ENCODE peak calls at places on chromosomes 4 and X, in nine cellular contexts. C, J, N, L, X, Z, D, R and Y are unnamed samples.

GRCh38 chr4:181822005-181822375 is 421.2 kb upstream of the TENM3 start:
- DNase-seq in C (peak), J (no peak), N (peak), L (no peak), X (no peak), Z (no peak), D (no peak), R (peak), Y (no peak)

GRCh38 chr4:126191536-126191935 is 876.8 kb downstream of the FAT4 start:
- DNase-seq in C (no peak), J (no peak), N (no peak), L (no peak), X (no peak), Z (no peak), D (peak), R (no peak), Y (no peak)

GRCh38 chr4:34269593-34269992 is 1974.7 kb downstream of the ARAP2 start:
- DNase-seq in C (no peak), J (no peak), N (no peak), L (no peak), X (no peak), Z (no peak), D (no peak), R (no peak), Y (no peak)

GRCh38 chr4:186798951-186799659 is 75.4 kb upstream of the FAT1 start:
- DNase-seq in C (no peak), J (no peak), N (no peak), L (no peak), X (no peak), Z (no peak), D (no peak), R (no peak), Y (no peak)

GRCh38 chr4:6562931-6563901 is 11.8 kb upstream of the MAN2B2 start:
- DNase-seq in C (peak), J (no peak), N (peak), L (peak), X (peak), Z (no peak), D (no peak), R (no peak), Y (peak)

GRCh38 chr4:54971474-54971950 is 153.9 kb downstream of the KDR start:
- DNase-seq in C (peak), J (peak), N (peak), L (peak), X (no peak), Z (no peak), D (peak), R (no peak), Y (peak)

GRCh38 chr4:102519925-102520324 is 18.8 kb downstream of the NFKB1 start:
- DNase-seq in C (no peak), J (no peak), N (no peak), L (no peak), X (no peak), Z (no peak), D (no peak), R (no peak), Y (no peak)

GRCh38 chr4:98314791-98315565 is 53.8 kb downstream of the RAP1GDS1 start:
- DNase-seq in C (no peak), J (no peak), N (no peak), L (no peak), X (peak), Z (no peak), D (no peak), R (no peak), Y (no peak)

GRCh38 chrX:14235004-14235403 is 205.3 kb upstream of the GEMIN8 start:
- DNase-seq in C (no peak), J (no peak), N (no peak), L (no peak), X (no peak), Z (no peak), D (peak), R (no peak), Y (peak)

GRCh38 chr4:70372760-70373159 is 10.2 kb upstream of the SMR3B start:
- DNase-seq in C (no peak), J (no peak), N (no peak), L (no peak), X (no peak), Z (no peak), D (no peak), R (no peak), Y (no peak)

GRCh38 chrX:30702736-30703135 is 49.5 kb downstream of the GK start:
- DNase-seq in C (peak), J (no peak), N (no peak), L (no peak), X (peak), Z (no peak), D (no peak), R (no peak), Y (no peak)

GRCh38 chr4:137200322-137200721 is 332.0 kb downstream of the PCDH18 start:
- DNase-seq in C (no peak), J (no peak), N (no peak), L (no peak), X (no peak), Z (no peak), D (no peak), R (no peak), Y (no peak)

GRCh38 chr4:113643505-113643904 is 118.0 kb downstream of the CAMK2D start:
- DNase-seq in C (no peak), J (no peak), N (no peak), L (no peak), X (no peak), Z (no peak), D (no peak), R (no peak), Y (no peak)

GRCh38 chrX:21756785-21757529 is 959 bp downstream of the SMPX start:
- DNase-seq in C (no peak), J (no peak), N (peak), L (no peak), X (no peak), Z (no peak), D (no peak), R (no peak), Y (no peak)

GRCh38 chrX:40570346-40571093 is 10.2 kb upstream of the ATP6AP2 start:
- DNase-seq in C (no peak), J (no peak), N (no peak), L (no peak), X (no peak), Z (no peak), D (no peak), R (peak), Y (no peak)

GRCh38 chr4:169485084-169485483 is 127.3 kb downstream of the NEK1 start:
- DNase-seq in C (peak), J (no peak), N (no peak), L (no peak), X (no peak), Z (no peak), D (no peak), R (no peak), Y (no peak)

GRCh38 chrX:129908636-129909035 is 2.7 kb downstream of the UTP14A start:
- DNase-seq in C (no peak), J (no peak), N (no peak), L (no peak), X (no peak), Z (no peak), D (peak), R (no peak), Y (peak)

GRCh38 chr4:113563691-113564378 is 197.7 kb downstream of the CAMK2D start:
- DNase-seq in C (no peak), J (no peak), N (no peak), L (no peak), X (peak), Z (no peak), D (no peak), R (no peak), Y (no peak)

GRCh38 chr4:55554453-55555030 is 7.8 kb upstream of the CLOCK start:
- DNase-seq in C (peak), J (peak), N (peak), L (no peak), X (peak), Z (no peak), D (no peak), R (no peak), Y (peak)

GRCh38 chrX:7399373-7399772 is 251.4 kb upstream of the PUDP start:
- DNase-seq in C (no peak), J (no peak), N (no peak), L (no peak), X (no peak), Z (no peak), D (no peak), R (no peak), Y (no peak)

GRCh38 chr4:93084599-93085305 is 743.8 kb upstream of the ATOH1 start:
- DNase-seq in C (no peak), J (no peak), N (no peak), L (no peak), X (no peak), Z (no peak), D (no peak), R (no peak), Y (no peak)

GRCh38 chr4:14386196-14386595 is 616.1 kb upstream of the CPEB2 start:
- DNase-seq in C (no peak), J (no peak), N (no peak), L (no peak), X (peak), Z (no peak), D (no peak), R (no peak), Y (no peak)

GRCh38 chr4:184803133-184803532 is 22.6 kb downstream of the ACSL1 start:
- DNase-seq in C (no peak), J (no peak), N (no peak), L (no peak), X (no peak), Z (no peak), D (no peak), R (no peak), Y (no peak)

GRCh38 chr4:184801781-184802180 is 24.0 kb downstream of the ACSL1 start:
- DNase-seq in C (peak), J (no peak), N (no peak), L (no peak), X (peak), Z (no peak), D (peak), R (peak), Y (peak)

GRCh38 chr4:184803884-184804283 is 21.9 kb downstream of the ACSL1 start:
- DNase-seq in C (no peak), J (no peak), N (no peak), L (no peak), X (no peak), Z (no peak), D (no peak), R (no peak), Y (no peak)

GRCh38 chr4:184804621-184805020 is 21.1 kb downstream of the ACSL1 start:
- DNase-seq in C (no peak), J (no peak), N (no peak), L (no peak), X (no peak), Z (no peak), D (peak), R (no peak), Y (no peak)

DNA sequence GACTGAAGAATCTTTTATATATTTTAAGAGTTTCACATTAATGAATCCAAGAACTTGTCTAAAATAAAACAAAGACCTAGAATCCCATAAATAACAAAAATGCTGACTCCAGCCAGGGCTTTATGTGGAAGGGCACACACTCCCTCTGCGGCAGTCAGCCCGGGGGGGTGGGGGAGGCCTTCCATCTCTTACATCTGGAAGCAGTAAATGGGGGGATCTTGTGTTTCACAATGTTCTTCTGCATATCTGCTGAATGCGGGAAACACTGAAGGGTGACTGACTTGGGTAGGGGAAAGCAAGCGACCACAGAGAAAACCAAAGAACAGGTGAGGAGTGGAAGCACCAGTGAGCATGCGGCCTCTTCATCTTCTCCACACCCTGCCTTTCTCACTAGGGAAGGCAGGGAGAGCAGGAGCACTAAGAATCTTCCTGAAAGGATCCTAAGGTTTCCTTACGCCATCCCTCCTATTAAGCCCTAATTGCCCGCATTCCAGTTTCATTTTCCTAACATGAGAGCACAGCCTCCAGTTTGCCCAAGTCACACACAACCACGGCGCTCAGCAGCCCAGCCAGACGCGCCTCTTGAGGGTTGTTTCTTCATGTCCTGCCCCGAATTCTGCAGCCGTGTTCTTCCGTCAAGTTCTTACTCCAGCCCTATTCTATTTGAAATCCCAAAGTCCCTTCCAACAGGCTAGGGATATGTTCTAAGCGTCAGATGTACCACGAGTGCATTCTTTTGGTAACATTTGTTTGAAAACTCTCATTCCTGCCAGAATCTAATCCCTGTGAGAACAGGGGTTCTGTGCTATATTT is 23.4 kb downstream of the ACSL1 start:
- DNase-seq in C (peak), J (no peak), N (no peak), L (no peak), X (peak), Z (no peak), D (no peak), R (no peak), Y (no peak)
- H3K27ac ChIP-seq in C (no peak), J (no peak), N (no peak), L (no peak), X (no peak), Z (peak), D (no peak), R (no peak), Y (peak)

DNA sequence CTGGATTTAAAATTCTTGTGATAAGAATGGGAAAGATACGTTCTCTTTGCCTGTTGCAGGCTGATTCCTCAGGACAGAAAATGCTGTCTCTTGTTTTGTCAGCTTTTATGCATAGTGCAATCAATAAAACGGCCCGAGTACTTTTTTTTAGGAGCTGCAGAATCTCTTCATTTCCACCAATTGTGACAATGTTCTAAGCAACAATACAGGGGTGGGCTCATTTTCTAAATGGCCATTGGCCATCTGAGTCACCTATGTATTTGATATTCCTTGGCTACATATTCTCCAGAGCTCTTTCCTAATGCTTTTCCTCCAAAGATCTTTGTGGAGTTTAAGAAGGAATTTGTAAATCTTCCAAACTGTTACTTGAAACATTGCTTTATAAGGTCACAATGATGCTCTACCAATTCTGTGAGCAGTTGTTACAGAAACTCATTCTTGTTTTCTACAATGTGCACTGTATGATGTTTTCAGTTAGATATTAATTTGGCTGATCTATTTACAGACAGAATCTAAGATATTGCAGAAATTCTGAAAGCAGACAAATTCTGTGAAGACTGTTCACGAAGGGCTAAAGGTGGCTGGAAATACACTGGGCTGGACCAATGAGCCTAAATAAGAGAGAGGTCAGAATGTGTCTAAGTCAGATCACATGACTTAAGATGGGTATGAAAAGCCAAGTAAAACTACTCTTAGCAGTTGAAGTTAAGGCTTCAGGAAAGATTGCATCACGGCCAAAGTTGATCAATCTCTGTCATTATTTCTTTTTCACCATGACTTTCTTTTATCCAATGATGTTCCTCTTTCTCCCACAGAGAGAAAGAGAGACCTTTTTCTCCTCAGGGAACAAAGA is 33.4 kb downstream of the TAPT1 start:
- DNase-seq in C (peak), J (no peak), N (no peak), L (no peak), X (no peak), Z (no peak), D (no peak), R (no peak), Y (no peak)
- H3K27ac ChIP-seq in C (no peak), J (no peak), N (no peak), L (no peak), X (no peak), Z (no peak), D (no peak), R (no peak), Y (no peak)

DNA sequence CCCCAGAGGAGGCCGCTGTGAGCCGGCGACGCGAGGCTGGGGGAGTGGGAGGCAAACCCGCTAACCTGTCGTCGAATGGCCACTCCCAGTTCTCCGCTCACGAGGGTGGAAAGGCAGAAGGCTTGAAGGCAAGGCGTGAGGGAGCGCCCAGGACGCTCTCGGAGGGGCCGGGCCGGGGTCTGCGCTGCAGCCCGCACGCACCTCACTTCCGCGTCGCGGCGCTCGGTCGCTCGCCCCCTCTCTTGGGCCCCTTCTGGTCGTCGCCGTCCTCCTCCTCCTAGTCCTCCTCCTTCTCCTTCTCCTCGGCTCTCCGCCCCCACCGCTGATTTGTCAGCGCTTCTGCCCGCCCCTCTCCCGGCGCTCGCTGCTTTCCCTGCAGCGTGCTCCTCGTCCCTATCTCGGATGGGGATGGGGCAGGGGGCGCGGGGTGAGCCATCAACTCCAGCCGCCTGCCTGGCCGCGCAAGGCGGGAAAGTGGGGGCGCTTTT is at the start of gene SNCA:
- DNase-seq in C (peak), J (peak), N (peak), L (peak), X (peak), Z (peak), D (peak), R (peak), Y (peak)
- H3K27ac ChIP-seq in C (no peak), J (no peak), N (peak), L (no peak), X (no peak), Z (no peak), D (peak), R (peak), Y (peak)

GRCh38 chr4:158861766-158862165 is 92.9 kb downstream of the FNIP2 start:
- DNase-seq in C (no peak), J (no peak), N (no peak), L (no peak), X (no peak), Z (no peak), D (no peak), R (no peak), Y (no peak)
- H3K27ac ChIP-seq in C (no peak), J (no peak), N (no peak), L (no peak), X (no peak), Z (no peak), D (no peak), R (no peak), Y (no peak)